ENCODE peak calls at places on chromosomes 12 and 14, in five cellular contexts. W, E, Q, B and A are unnamed samples. For H3K36me3, the result is how much of the 10 kb centered on the place peaks cover.

GRCh38 chr12:126952106-126953007 is 1314.6 kb upstream of the TMEM132C start:
- DNase-seq in W (no peak), E (no peak), Q (no peak), B (peak), A (no peak)

GRCh38 chr14:59330455-59330854 is 134.7 kb downstream of the GPR135 start:
- DNase-seq in W (no peak), E (no peak), Q (no peak), B (peak), A (no peak)

GRCh38 chr12:56299308-56299852 is 750 bp downstream of the CS start:
- DNase-seq in W (no peak), E (no peak), Q (no peak), B (no peak), A (peak)

GRCh38 chr12:63042646-63043045 is 107.7 kb upstream of the PPM1H start:
- DNase-seq in W (no peak), E (no peak), Q (no peak), B (no peak), A (no peak)

GRCh38 chr12:28611115-28611435 is 420.8 kb downstream of the CCDC91 start:
- DNase-seq in W (no peak), E (no peak), Q (no peak), B (no peak), A (no peak)

GRCh38 chr12:126742326-126742725 is 1524.6 kb upstream of the TMEM132C start:
- DNase-seq in W (no peak), E (no peak), Q (no peak), B (no peak), A (no peak)

GRCh38 chr12:12648951-12649650 is 37.4 kb downstream of the CREBL2 start:
- DNase-seq in W (no peak), E (no peak), Q (no peak), B (no peak), A (no peak)

GRCh38 chr12:106301611-106302321 is 767 bp upstream of the TCP11L2 start:
- DNase-seq in W (peak), E (no peak), Q (peak), B (peak), A (peak)

GRCh38 chr14:90970167-90970600 is 90.3 kb downstream of the RPS6KA5 start:
- DNase-seq in W (no peak), E (no peak), Q (no peak), B (no peak), A (no peak)

GRCh38 chr12:82904219-82904795 is 217.6 kb downstream of the TMTC2 start:
- DNase-seq in W (no peak), E (no peak), Q (no peak), B (no peak), A (no peak)

GRCh38 chr14:102504951-102505600 is 4.5 kb downstream of the ANKRD9 start:
- DNase-seq in W (no peak), E (peak), Q (no peak), B (peak), A (no peak)

GRCh38 chr12:89353823-89354629 is 1.7 kb upstream of the DUSP6 start:
- DNase-seq in W (peak), E (peak), Q (peak), B (peak), A (peak)

GRCh38 chr14:104341532-104342434 is 203.4 kb downstream of the KIF26A start:
- DNase-seq in W (no peak), E (peak), Q (peak), B (peak), A (peak)

GRCh38 chr12:99200711-99201384 is 446.7 kb upstream of the GARIN6 start:
- DNase-seq in W (no peak), E (no peak), Q (no peak), B (peak), A (no peak)

GRCh38 chr14:104751539-104752337 is 1.2 kb upstream of the SIVA1 start:
- DNase-seq in W (no peak), E (peak), Q (no peak), B (no peak), A (peak)

GRCh38 chr12:112482734-112483133 is 64.0 kb downstream of the PTPN11 start:
- DNase-seq in W (no peak), E (no peak), Q (no peak), B (no peak), A (no peak)

GRCh38 chr12:112570096-112570495 is 151.3 kb downstream of the PTPN11 start:
- DNase-seq in W (no peak), E (no peak), Q (no peak), B (no peak), A (no peak)

GRCh38 chr12:65501093-65501621 is 222.7 kb downstream of the MSRB3 start:
- DNase-seq in W (no peak), E (peak), Q (no peak), B (no peak), A (no peak)

GRCh38 chr14:77061630-77062029 is 33.1 kb upstream of the IRF2BPL start:
- DNase-seq in W (no peak), E (no peak), Q (no peak), B (no peak), A (no peak)

GRCh38 chr12:14854586-14855163 is 11.3 kb upstream of the ART4 start:
- DNase-seq in W (no peak), E (no peak), Q (no peak), B (no peak), A (no peak)

GRCh38 chr12:124512667-124513296 is 54.6 kb downstream of the NCOR2 start:
- DNase-seq in W (no peak), E (peak), Q (peak), B (peak), A (peak)

GRCh38 chr12:50400104-50400637 is 514 bp upstream of the LARP4 start:
- DNase-seq in W (no peak), E (no peak), Q (no peak), B (no peak), A (no peak)

GRCh38 chr14:95464103-95464502 is 52.3 kb downstream of the SYNE3 start:
- DNase-seq in W (no peak), E (no peak), Q (no peak), B (no peak), A (no peak)

GRCh38 chr12:5587701-5588100 is 155.8 kb downstream of the NTF3 start:
- DNase-seq in W (no peak), E (no peak), Q (no peak), B (peak), A (no peak)

GRCh38 chr12:71303199-71303598 is 136.4 kb upstream of the LGR5 start:
- DNase-seq in W (no peak), E (no peak), Q (no peak), B (no peak), A (no peak)

GRCh38 chr12:49264466-49264872 is 413 bp upstream of the TUBA1C start:
- DNase-seq in W (no peak), E (no peak), Q (no peak), B (no peak), A (no peak)

GRCh38 chr14:68395585-68395984 is 397.3 kb downstream of the ZFP36L1 start:
- DNase-seq in W (no peak), E (no peak), Q (no peak), B (no peak), A (no peak)

GRCh38 chr14:98198385-98198784 is 1073.6 kb downstream of the BCL11B start:
- DNase-seq in W (no peak), E (no peak), Q (no peak), B (no peak), A (no peak)

GRCh38 chr14:32593290-32593942 is 264.3 kb downstream of the AKAP6 start:
- DNase-seq in W (no peak), E (no peak), Q (no peak), B (no peak), A (no peak)

GRCh38 chr14:55333785-55334485 is 62.7 kb downstream of the FBXO34 start:
- DNase-seq in W (no peak), E (no peak), Q (no peak), B (no peak), A (no peak)

GRCh38 chr14:63656194-63656593 is 14.5 kb upstream of the WDR89 start:
- DNase-seq in W (no peak), E (no peak), Q (no peak), B (no peak), A (no peak)

GRCh38 chr12:8081228-8081920 is 700 bp upstream of the NECAP1 start:
- DNase-seq in W (no peak), E (no peak), Q (no peak), B (no peak), A (peak)

GRCh38 chr12:58575281-58575680 is 345.0 kb downstream of the LRIG3 start:
- DNase-seq in W (no peak), E (no peak), Q (no peak), B (no peak), A (no peak)

GRCh38 chr12:64670856-64671639 is 60.8 kb downstream of the RASSF3 start:
- DNase-seq in W (no peak), E (no peak), Q (no peak), B (peak), A (peak)

GRCh38 chr14:68662395-68662794 is 130.5 kb downstream of the ZFP36L1 start:
- DNase-seq in W (no peak), E (no peak), Q (peak), B (no peak), A (no peak)

GRCh38 chr14:100022772-100023451 is 42.3 kb upstream of the EVL start:
- DNase-seq in W (no peak), E (no peak), Q (no peak), B (no peak), A (peak)

GRCh38 chr14:99189201-99189801 is 82.7 kb downstream of the BCL11B start:
- DNase-seq in W (no peak), E (no peak), Q (no peak), B (no peak), A (no peak)

GRCh38 chr14:74816124-74816523 is 53.0 kb downstream of the YLPM1 start:
- DNase-seq in W (no peak), E (no peak), Q (no peak), B (no peak), A (no peak)
- H3K36me3 ChIP-seq in W (under half), E (under half), Q (half or more), B (half or more), A (under half)

DNA sequence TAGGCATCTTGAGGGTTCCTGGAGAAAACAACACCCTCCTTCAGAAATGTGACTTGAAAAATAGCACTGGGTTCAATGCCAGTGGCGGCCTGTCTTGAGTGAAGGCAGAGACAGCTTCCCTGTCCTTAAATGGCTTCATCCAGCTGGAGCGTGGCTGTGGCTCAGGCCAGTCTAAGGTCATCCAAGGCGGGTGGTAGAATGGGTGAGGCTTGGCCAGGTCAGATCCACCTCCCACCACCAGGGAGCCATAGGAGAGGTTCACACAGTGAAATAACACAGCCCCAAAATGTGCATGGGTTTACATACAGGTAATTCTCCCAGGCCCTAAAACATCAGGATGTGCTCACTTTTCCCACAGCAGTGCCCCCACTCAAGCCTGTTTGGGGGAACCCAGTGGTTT is 171.3 kb downstream of the PHETA1 start:
- DNase-seq in W (no peak), E (no peak), Q (no peak), B (peak), A (no peak)
- TF ChIP-seq CTCF in W (no peak), E (no peak), Q (no peak), B (peak), A (no peak)

GRCh38 chr14:72945628-72946027 is 19.4 kb downstream of the DCAF4 start:
- DNase-seq in W (no peak), E (no peak), Q (no peak), B (no peak), A (no peak)
- H3K36me3 ChIP-seq in W (under half), E (under half), Q (under half), B (under half), A (under half)

DNA sequence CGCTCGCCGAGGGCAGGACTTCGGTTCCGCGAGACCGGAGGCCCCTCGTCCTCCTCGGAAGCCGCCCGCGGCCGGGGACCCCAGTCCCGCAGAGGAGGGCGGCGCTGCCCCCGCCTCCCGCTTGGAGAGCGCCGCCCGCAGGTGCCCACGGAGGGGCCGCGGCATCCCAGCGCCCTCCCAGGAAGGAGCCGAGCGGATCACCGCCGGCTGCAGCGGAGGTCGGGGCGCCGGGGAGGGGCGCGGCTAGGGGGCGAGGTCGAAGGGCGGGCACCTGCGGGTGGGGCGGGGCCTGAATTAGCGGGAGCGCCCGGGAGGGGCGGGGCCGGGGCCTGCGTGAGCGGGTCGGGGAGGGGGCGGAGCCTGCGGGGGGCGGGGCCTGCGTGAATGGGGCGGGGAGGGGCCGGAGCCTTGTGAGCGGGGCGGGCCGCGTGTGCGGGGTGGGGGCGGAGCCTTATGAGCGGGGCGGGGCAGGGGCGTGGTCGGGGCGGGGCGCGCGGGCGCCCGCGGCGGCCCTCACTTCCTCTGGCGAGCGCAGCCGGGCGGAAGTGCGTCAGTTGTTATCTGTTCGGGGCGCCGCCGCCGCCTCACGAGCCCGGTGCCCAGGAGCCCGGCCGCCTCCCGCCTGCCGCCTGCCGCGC is at the start of gene FBRSL1:
- DNase-seq in W (peak), E (peak), Q (peak), B (peak), A (peak)
- TF ChIP-seq CTCF in W (no peak), E (no peak), Q (no peak), B (no peak), A (no peak)

DNA sequence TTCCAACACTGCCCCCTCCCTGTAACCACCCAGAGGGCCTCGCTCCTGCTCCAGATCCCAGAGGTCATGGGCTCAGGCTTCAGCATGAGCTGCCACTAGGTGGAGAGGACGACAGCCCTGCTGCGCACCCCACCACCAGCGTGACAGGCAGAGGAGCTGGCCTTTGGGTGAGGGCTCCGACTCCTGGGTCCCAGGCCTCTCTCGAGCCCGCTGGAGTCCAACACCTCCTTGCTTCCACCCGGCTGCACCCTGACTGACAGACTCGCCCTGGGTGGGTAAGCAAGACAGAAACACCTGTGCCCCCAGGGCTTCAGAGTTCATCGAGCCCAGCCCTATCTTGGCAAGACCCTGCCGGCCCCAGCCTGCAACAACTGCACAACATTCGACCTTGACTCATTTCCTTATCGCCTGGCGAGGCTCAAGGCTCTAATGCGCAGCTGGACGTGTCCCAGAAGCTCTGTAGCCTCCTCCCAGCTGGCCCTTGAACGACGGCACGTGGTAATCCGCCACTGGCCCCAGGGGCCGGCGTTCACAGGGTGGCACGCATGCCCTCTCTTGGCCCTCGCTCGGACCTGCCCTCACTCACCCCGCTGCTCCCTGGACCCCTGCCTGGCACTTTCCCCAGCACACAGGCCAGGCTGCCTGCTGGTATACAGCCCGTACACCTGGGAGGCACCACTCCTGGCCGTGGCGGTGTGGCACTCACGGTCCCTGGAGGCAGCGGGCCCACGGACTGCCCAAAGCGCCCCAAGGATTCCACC is 28.0 kb downstream of the VPS37B start:
- DNase-seq in W (no peak), E (peak), Q (peak), B (peak), A (peak)
- H3K36me3 ChIP-seq in W (under half), E (under half), Q (half or more), B (half or more), A (under half)